ENCODE peak calls at places on chromosome 20, in five cellular contexts. N is activated CD4-positive, alpha-beta T cell treated with anti-CD3 and anti-CD28 coated beads, Interleukin-2, amount 50 U/mL, for 1 hour; T is kidney; K is activated CD8-positive, alpha-beta memory T cell treated with anti-CD3 and anti-CD28 coated beads, Interleukin-2, amount 10 ng/mL, durations not matched to agents 7 days and 5 days; J is H4. L is an unnamed sample.

GRCh38 chr20:38106461-38106860 is 58.6 kb downstream of the TGM2 start:
- DNase-seq in N (no peak), T (no peak), K (no peak), J (no peak), L (no peak)

GRCh38 chr20:19254086-19254821 is 41.8 kb downstream of the SLC24A3 start:
- DNase-seq in N (no peak), T (no peak), K (no peak), J (no peak), L (no peak)

GRCh38 chr20:50815162-50815989 is 20.5 kb downstream of the BCAS4 start:
- DNase-seq in N (no peak), T (peak), K (no peak), J (peak), L (no peak)

GRCh38 chr20:16801919-16802651 is 53.9 kb downstream of the OTOR start:
- DNase-seq in N (peak), T (no peak), K (peak), J (peak), L (peak)

GRCh38 chr20:30912006-30912660 is 345.3 kb upstream of the DEFB115 start:
- DNase-seq in N (no peak), T (no peak), K (no peak), J (no peak), L (no peak)

GRCh38 chr20:31845300-31845863 is at the start of gene FOXS1:
- DNase-seq in N (no peak), T (peak), K (no peak), J (no peak), L (no peak)

GRCh38 chr20:47992021-47992467 is 206.8 kb upstream of the SULF2 start:
- DNase-seq in N (no peak), T (no peak), K (no peak), J (no peak), L (no peak)

GRCh38 chr20:54649511-54649962 is 174.1 kb downstream of the DOK5 start:
- DNase-seq in N (peak), T (peak), K (peak), J (peak), L (peak)

GRCh38 chr20:5602346-5602745 is 147.9 kb upstream of the SHLD1 start:
- DNase-seq in N (no peak), T (no peak), K (no peak), J (no peak), L (no peak)

GRCh38 chr20:18388860-18389259 is 78.0 kb downstream of the DZANK1 start:
- DNase-seq in N (no peak), T (no peak), K (no peak), J (no peak), L (no peak)

GRCh38 chr20:61440548-61441055 is 188.5 kb downstream of the CDH4 start:
- DNase-seq in N (no peak), T (no peak), K (no peak), J (no peak), L (no peak)

GRCh38 chr20:50464725-50465650 is 45.2 kb upstream of the PTPN1 start:
- DNase-seq in N (no peak), T (no peak), K (no peak), J (no peak), L (no peak)

GRCh38 chr20:20014659-20015058 is 2.5 kb upstream of the NAA20 start:
- DNase-seq in N (no peak), T (no peak), K (no peak), J (no peak), L (no peak)

GRCh38 chr20:38001173-38001875 is 31.9 kb downstream of the TTI1 start:
- DNase-seq in N (no peak), T (no peak), K (no peak), J (no peak), L (no peak)

GRCh38 chr20:51129201-51129671 is 106.3 kb upstream of the KCNG1 start:
- DNase-seq in N (no peak), T (no peak), K (peak), J (no peak), L (no peak)

GRCh38 chr20:20743511-20744169 is 31.2 kb upstream of the RALGAPA2 start:
- DNase-seq in N (no peak), T (peak), K (no peak), J (no peak), L (no peak)

GRCh38 chr20:50605136-50605535 is 86.2 kb downstream of the RIPOR3 start:
- DNase-seq in N (no peak), T (no peak), K (no peak), J (no peak), L (no peak)

GRCh38 chr20:5996765-5997164 is 46.3 kb downstream of the MCM8 start:
- DNase-seq in N (peak), T (no peak), K (peak), J (peak), L (peak)

GRCh38 chr20:35017099-35017835 is 61.6 kb downstream of the MYH7B start:
- DNase-seq in N (no peak), T (no peak), K (peak), J (no peak), L (no peak)

L was measured in effector CD4-positive, alpha-beta T cell.